ENCODE peak calls at places on chromosomes 3 and 15, in four cellular contexts. E, P, T and F are unnamed samples.

GRCh38 chr15:47719730-47720129 is 2.4 kb downstream of the SEMA6D start:
- DNase-seq in E (no peak), P (no peak), T (no peak), F (no peak)

GRCh38 chr15:34644061-34644460 is 60.6 kb upstream of the GOLGA8B start:
- DNase-seq in E (no peak), P (no peak), T (no peak), F (no peak)

GRCh38 chr3:77780621-77781020 is 740.7 kb downstream of the ROBO2 start:
- DNase-seq in E (no peak), P (no peak), T (no peak), F (no peak)

GRCh38 chr3:136171097-136171542 is 25.0 kb downstream of the MSL2 start:
- DNase-seq in E (peak), P (no peak), T (no peak), F (no peak)

GRCh38 chr3:36700537-36701248 is 63.7 kb downstream of the DCLK3 start:
- DNase-seq in E (peak), P (peak), T (peak), F (no peak)

GRCh38 chr15:93955197-93955596 is 276.2 kb upstream of the MCTP2 start:
- DNase-seq in E (no peak), P (no peak), T (no peak), F (no peak)

GRCh38 chr15:66986951-66987350 is 78.5 kb upstream of the SMAD3 start:
- DNase-seq in E (no peak), P (no peak), T (no peak), F (no peak)

GRCh38 chr3:127464642-127465041 is 125.9 kb downstream of the TPRA1 start:
- DNase-seq in E (no peak), P (no peak), T (no peak), F (no peak)

GRCh38 chr3:126523745-126524428 is at the start of gene CHST13:
- DNase-seq in E (peak), P (peak), T (no peak), F (no peak)

GRCh38 chr3:14846481-14846880 is 27.7 kb downstream of the FGD5 start:
- DNase-seq in E (no peak), P (no peak), T (no peak), F (no peak)

GRCh38 chr3:45035441-45036301 is 9.6 kb downstream of the CLEC3B start:
- DNase-seq in E (peak), P (no peak), T (no peak), F (no peak)

GRCh38 chr15:101501703-101502373 is 12.3 kb upstream of the PCSK6 start:
- DNase-seq in E (peak), P (peak), T (peak), F (peak)

GRCh38 chr3:140941090-140941433 is 574 bp upstream of the SLC25A36 start:
- DNase-seq in E (no peak), P (no peak), T (no peak), F (no peak)

GRCh38 chr15:38996111-38996541 is 431.5 kb upstream of the RASGRP1 start:
- DNase-seq in E (no peak), P (peak), T (no peak), F (no peak)

GRCh38 chr15:73756390-73756789 is 3.2 kb upstream of the INSYN1 start:
- DNase-seq in E (no peak), P (no peak), T (no peak), F (no peak)

GRCh38 chr3:29156071-29156715 is 124.7 kb upstream of the RBMS3 start:
- DNase-seq in E (peak), P (no peak), T (no peak), F (no peak)

GRCh38 chr3:81465510-81465909 is 295.9 kb downstream of the GBE1 start:
- DNase-seq in E (no peak), P (no peak), T (no peak), F (no peak)

GRCh38 chr15:92520914-92521623 is 127.4 kb downstream of the ST8SIA2 start:
- DNase-seq in E (no peak), P (no peak), T (no peak), F (no peak)

GRCh38 chr15:66581972-66582537 is 16.3 kb upstream of the LCTL start:
- DNase-seq in E (no peak), P (no peak), T (no peak), F (no peak)

GRCh38 chr15:77607111-77607893 is 25.4 kb downstream of the LINGO1 start:
- DNase-seq in E (peak), P (no peak), T (no peak), F (no peak)

GRCh38 chr15:99677540-99678134 is 55.6 kb downstream of the LYSMD4 start:
- DNase-seq in E (no peak), P (peak), T (peak), F (no peak)